ENCODE peak calls at places on chromosomes 3 and 15, in five cellular contexts. L is neuronal stem cell; R is stimulated activated CD4-positive, alpha-beta T cell treated with anti-CD3 and anti-CD28 coated beads, Interleukin-2, amount 100 ng/mL, for 48 hours; J is aorta; K is LoVo. C is an unnamed sample.

GRCh38 chr3:128863560-128863959 is 15.9 kb upstream of the ACAD9 start:
- DNase-seq in L (no peak), R (peak; percentile 16), J (no peak), K (no peak), C (no peak)

GRCh38 chr3:195546130-195546560 is 3.0 kb upstream of the PPP1R2 start:
- DNase-seq in L (no peak), R (no peak), J (peak; percentile 85), K (peak; percentile 80), C (peak; percentile 87)

GRCh38 chr3:142723665-142723967 is 218 bp upstream of the TRPC1 start:
- DNase-seq in L (no peak), R (no peak), J (no peak), K (no peak), C (no peak)

GRCh38 chr3:196772102-196772501 is 32.4 kb downstream of the PAK2 start:
- DNase-seq in L (no peak), R (no peak), J (no peak), K (no peak), C (no peak)

GRCh38 chr3:161104561-161105551 is at the start of gene B3GALNT1:
- DNase-seq in L (peak; percentile 45), R (no peak), J (peak; percentile 68), K (no peak), C (peak; percentile 47)

GRCh38 chr3:67947808-67948508 is 293.5 kb upstream of the SUCLG2 start:
- DNase-seq in L (peak; percentile 1), R (no peak), J (no peak), K (no peak), C (no peak)

GRCh38 chr3:23239181-23240068 is 36.3 kb downstream of the UBE2E2 start:
- DNase-seq in L (no peak), R (no peak), J (no peak), K (no peak), C (no peak)

GRCh38 chr15:101803676-101804075 is 367 bp downstream of the OR4F6 start:
- DNase-seq in L (no peak), R (no peak), J (no peak), K (no peak), C (no peak)

GRCh38 chr3:71130516-71131384 is 452.8 kb downstream of the FOXP1 start:
- DNase-seq in L (no peak), R (no peak), J (peak; percentile 82), K (no peak), C (peak; percentile 44)

GRCh38 chr3:148861277-148861869 is 3.7 kb upstream of the CPA3 start:
- DNase-seq in L (peak; percentile 9), R (no peak), J (no peak), K (peak; percentile 64), C (peak; percentile 64)

GRCh38 chr3:40631341-40631995 is 106.7 kb downstream of the ZNF621 start:
- DNase-seq in L (no peak), R (no peak), J (no peak), K (peak; percentile 17), C (peak; percentile 30)

GRCh38 chr3:59839810-59840515 is 790.1 kb upstream of the CFAP20DC start:
- DNase-seq in L (no peak), R (no peak), J (no peak), K (no peak), C (no peak)

GRCh38 chr3:137035631-137036030 is 77.8 kb downstream of the IL20RB start:
- DNase-seq in L (no peak), R (no peak), J (no peak), K (no peak), C (peak; percentile 8)

GRCh38 chr3:140062461-140062860 is 127.5 kb downstream of the CLSTN2 start:
- DNase-seq in L (no peak), R (no peak), J (no peak), K (no peak), C (no peak)

GRCh38 chr15:28051920-28052633 is 47.0 kb downstream of the OCA2 start:
- DNase-seq in L (no peak), R (no peak), J (no peak), K (no peak), C (no peak)

GRCh38 chr15:45662375-45662774 is 27.5 kb downstream of the SQOR start:
- DNase-seq in L (no peak), R (no peak), J (no peak), K (no peak), C (no peak)

GRCh38 chr3:154115332-154115731 is 5.9 kb upstream of the ARHGEF26 start:
- DNase-seq in L (no peak), R (no peak), J (no peak), K (no peak), C (no peak)

GRCh38 chr15:67085818-67086649 is 20.6 kb downstream of the SMAD3 start:
- DNase-seq in L (no peak), R (no peak), J (no peak), K (no peak), C (no peak)

GRCh38 chr3:107543666-107544065 is 20.9 kb downstream of the BBX start:
- DNase-seq in L (no peak), R (no peak), J (no peak), K (no peak), C (peak; percentile 22)

GRCh38 chr3:131025500-131025899 is 1.1 kb downstream of the ASTE1 start:
- DNase-seq in L (no peak), R (no peak), J (no peak), K (no peak), C (no peak)

GRCh38 chr15:75751116-75751875 is 38.6 kb upstream of the CSPG4 start:
- DNase-seq in L (no peak), R (no peak), J (no peak), K (no peak), C (no peak)